ENCODE peak calls at places on chromosomes 3 and 15, in seven cellular contexts. S is ACHN, M is foreskin fibroblast, L is OCI-M1, O is NCI-H524, Y is cortex of kidney, K is head of caudate nucleus. R is an unnamed sample.

GRCh38 chr3:178404966-178405365 is 131.3 kb upstream of the KCNMB2 start:
- DNase-seq in Y (no peak), M (no peak), O (no peak), S (no peak), L (no peak), K (no peak), R (no peak)

GRCh38 chr15:70956196-70956595 is 63.6 kb downstream of the LRRC49 start:
- DNase-seq in K (no peak), O (no peak), L (no peak), Y (no peak), M (peak; percentile 47), S (no peak), R (peak; percentile 9)

GRCh38 chr3:28916713-28917499 is 364.0 kb upstream of the RBMS3 start:
- DNase-seq in K (peak; percentile 17), O (peak; percentile 71), Y (no peak), L (peak; percentile 35), S (peak; percentile 81), M (peak; percentile 39), R (peak; percentile 75)

GRCh38 chr15:100566850-100567249 is 35.1 kb downstream of the LINS1 start:
- DNase-seq in L (no peak), Y (no peak), M (no peak), K (no peak), O (no peak), S (no peak), R (no peak)

GRCh38 chr3:170734737-170735070 is 135.3 kb downstream of the RPL22L1 start:
- DNase-seq in O (no peak), M (no peak), L (no peak), K (no peak), S (no peak), Y (no peak), R (no peak)

GRCh38 chr3:139538733-139539132 is 809 bp downstream of the RBP1 start:
- DNase-seq in L (no peak), Y (no peak), S (no peak), K (peak; percentile 27), O (no peak), M (no peak), R (no peak)

GRCh38 chr15:74954515-74954914 is 2.1 kb downstream of the RPP25 start:
- DNase-seq in O (peak; percentile 39), K (no peak), Y (no peak), S (no peak), M (peak; percentile 38), L (peak; percentile 97), R (no peak)

GRCh38 chr15:47870956-47871625 is 153.8 kb downstream of the SEMA6D start:
- DNase-seq in O (peak; percentile 93), S (no peak), Y (no peak), M (peak; percentile 70), K (no peak), L (no peak), R (no peak)

GRCh38 chr15:57591822-57592367 is at the start of gene MYZAP:
- DNase-seq in Y (no peak), K (peak; percentile 12), L (no peak), S (peak; percentile 24), O (peak; percentile 49), M (peak; percentile 6), R (peak; percentile 91)

GRCh38 chr3:178750639-178751038 is 214.4 kb downstream of the KCNMB2 start:
- DNase-seq in M (no peak), Y (no peak), O (no peak), L (peak; percentile 2), S (no peak), K (no peak), R (no peak)

GRCh38 chr15:76342046-76342381 is 5.4 kb downstream of the ISL2 start:
- DNase-seq in O (no peak), L (no peak), M (no peak), S (no peak), K (no peak), Y (no peak), R (no peak)

GRCh38 chr15:66505430-66505811 is 295 bp downstream of the ZWILCH start:
- DNase-seq in M (peak; percentile 23), Y (no peak), L (no peak), O (peak; percentile 57), K (no peak), S (peak; percentile 50), R (no peak)

GRCh38 chr3:8658326-8659212 is 14.0 kb upstream of the SSUH2 start:
- DNase-seq in K (no peak), M (no peak), S (no peak), L (peak; percentile 93), O (no peak), Y (no peak), R (no peak)

GRCh38 chr3:45664558-45664957 is 24.6 kb upstream of the SACM1L start:
- DNase-seq in K (no peak), O (no peak), M (no peak), S (no peak), Y (no peak), L (peak; percentile 85), R (no peak)

GRCh38 chr3:29011441-29011840 is 269.4 kb upstream of the RBMS3 start:
- DNase-seq in M (no peak), L (no peak), S (no peak), K (no peak), O (no peak), Y (no peak), R (no peak)

GRCh38 chr3:186287723-186288122 is 74.3 kb downstream of the DGKG start:
- DNase-seq in S (no peak), O (no peak), Y (no peak), M (peak; percentile 72), L (no peak), K (no peak), R (peak; percentile 79)

GRCh38 chr15:34039506-34040123 is 611 bp upstream of the AVEN start:
- DNase-seq in M (no peak), O (no peak), S (no peak), L (peak; percentile 64), Y (no peak), K (no peak), R (no peak)

GRCh38 chr3:13344663-13345062 is 75.5 kb downstream of the NUP210 start:
- DNase-seq in M (no peak), O (no peak), K (no peak), Y (no peak), L (no peak), S (no peak), R (no peak)

GRCh38 chr15:27871078-27871695 is 227.9 kb downstream of the OCA2 start:
- DNase-seq in S (no peak), K (no peak), M (no peak), O (no peak), Y (no peak), L (no peak), R (no peak)

GRCh38 chr3:6719999-6720398 is 140.9 kb upstream of the GRM7 start:
- DNase-seq in S (no peak), Y (no peak), L (no peak), O (no peak), K (no peak), M (no peak), R (no peak)

GRCh38 chr3:18591120-18591519 is 166.0 kb upstream of the SATB1 start:
- DNase-seq in M (no peak), O (no peak), L (no peak), S (no peak), K (no peak), Y (no peak), R (no peak)

GRCh38 chr15:99385865-99386264 is 134.6 kb downstream of the LRRC28 start:
- DNase-seq in S (no peak), Y (no peak), L (peak; percentile 84), O (no peak), K (no peak), M (peak; percentile 41), R (peak; percentile 67)

GRCh38 chr3:114850913-114851312 is 296.2 kb downstream of the ZBTB20 start:
- DNase-seq in M (no peak), S (peak; percentile 26), L (no peak), O (no peak), K (no peak), Y (no peak), R (peak; percentile 26)

GRCh38 chr3:36542186-36542585 is 161.9 kb downstream of the STAC start:
- DNase-seq in L (no peak), K (no peak), Y (no peak), S (no peak), O (no peak), M (peak; percentile 16), R (peak; percentile 29)

GRCh38 chr3:69698728-69699127 is 40.5 kb upstream of the MITF start:
- DNase-seq in O (no peak), K (no peak), M (peak; percentile 60), L (no peak), Y (no peak), S (no peak), R (no peak)